ENCODE peak calls at places on chromosomes 7 and 10, in ten cellular contexts. T is small intestine; I is 8988T; H is ovary; B is HFF-Myc; J is CD4-positive, CD25-positive, alpha-beta regulatory T cell; A is ACHN; M is CD4-positive, alpha-beta T cell; E is HCT116; Y is nephron progenitor cell. W is an unnamed sample.

GRCh38 chr10:24912214-24912613 is 40.2 kb downstream of the PRTFDC1 start:
- DNase-seq in T (peak; percentile 64), I (no peak), H (no peak), B (no peak), J (no peak), A (no peak), M (no peak), E (no peak), Y (no peak), W (no peak)

GRCh38 chr10:114260366-114260765 is 21.3 kb downstream of the VWA2 start:
- DNase-seq in T (no peak), I (no peak), H (no peak), B (no peak), J (no peak), A (no peak), M (no peak), E (no peak), Y (no peak), W (no peak)

GRCh38 chr10:101829561-101830315 is 11.5 kb upstream of the OGA start:
- DNase-seq in T (no peak), I (no peak), H (peak; percentile 83), B (no peak), J (peak; percentile 79), A (no peak), M (peak; percentile 68), E (no peak), Y (peak; percentile 82), W (no peak)

GRCh38 chr10:48613015-48613414 is 8.1 kb upstream of the ARHGAP22 start:
- DNase-seq in T (no peak), I (no peak), H (no peak), B (no peak), J (no peak), A (no peak), M (no peak), E (no peak), Y (no peak), W (no peak)

GRCh38 chr7:14637968-14638367 is 264.6 kb downstream of the DGKB start:
- DNase-seq in T (no peak), I (no peak), H (no peak), B (no peak), J (no peak), A (no peak), M (no peak), E (no peak), Y (no peak), W (no peak)

GRCh38 chr10:113187066-113187777 is 237.2 kb downstream of the TCF7L2 start:
- DNase-seq in T (no peak), I (no peak), H (peak; percentile 73), B (no peak), J (no peak), A (no peak), M (no peak), E (no peak), Y (no peak), W (no peak)

GRCh38 chr10:5466451-5466996 is 32.8 kb downstream of the CALML5 start:
- DNase-seq in T (peak; percentile 87), I (no peak), H (peak; percentile 64), B (no peak), J (no peak), A (no peak), M (no peak), E (no peak), Y (no peak), W (no peak)

GRCh38 chr7:17497136-17497535 is 198.7 kb downstream of the AHR start:
- DNase-seq in T (no peak), I (no peak), H (no peak), B (no peak), J (no peak), A (no peak), M (no peak), E (no peak), Y (no peak), W (no peak)

GRCh38 chr10:4708123-4708759 is 117.8 kb upstream of the AKR1E2 start:
- DNase-seq in T (no peak), I (no peak), H (no peak), B (no peak), J (no peak), A (no peak), M (no peak), E (no peak), Y (peak; percentile 17), W (no peak)

GRCh38 chr10:42422911-42423310 is 215.5 kb downstream of the ZNF33B start:
- DNase-seq in T (no peak), I (no peak), H (no peak), B (no peak), J (no peak), A (no peak), M (no peak), E (no peak), Y (no peak), W (no peak)

GRCh38 chr10:60171436-60172013 is 218.2 kb downstream of the ANK3 start:
- DNase-seq in T (no peak), I (no peak), H (no peak), B (no peak), J (no peak), A (no peak), M (no peak), E (no peak), Y (no peak), W (no peak)

GRCh38 chr10:110600487-110601101 is 33.1 kb downstream of the SMC3 start:
- DNase-seq in T (peak; percentile 59), I (no peak), H (no peak), B (peak; percentile 36), J (peak; percentile 82), A (peak; percentile 79), M (no peak), E (peak; percentile 87), Y (peak; percentile 23), W (no peak)

GRCh38 chr7:97847791-97848190 is 24.4 kb downstream of the ASNS start:
- DNase-seq in T (no peak), I (no peak), H (no peak), B (no peak), J (no peak), A (no peak), M (no peak), E (no peak), Y (no peak), W (no peak)

GRCh38 chr10:72336259-72337038 is 18.3 kb downstream of the DNAJB12 start:
- DNase-seq in T (no peak), I (no peak), H (peak; percentile 77), B (no peak), J (no peak), A (no peak), M (no peak), E (no peak), Y (no peak), W (no peak)

GRCh38 chr7:43625453-43625852 is 42.5 kb downstream of the STK17A start:
- DNase-seq in T (peak; percentile 49), I (no peak), H (no peak), B (no peak), J (peak; percentile 46), A (no peak), M (no peak), E (no peak), Y (no peak), W (no peak)

GRCh38 chr10:7546365-7546967 is 120.3 kb downstream of the ITIH5 start:
- DNase-seq in T (no peak), I (no peak), H (no peak), B (no peak), J (no peak), A (no peak), M (no peak), E (no peak), Y (no peak), W (no peak)

GRCh38 chr7:1662767-1663166 is 7.3 kb upstream of the ELFN1 start:
- DNase-seq in T (no peak), I (peak; percentile 17), H (peak; percentile 23), B (no peak), J (no peak), A (no peak), M (peak; percentile 6), E (no peak), Y (no peak), W (no peak)

GRCh38 chr7:111159426-111159825 is 68.5 kb downstream of the LRRN3 start:
- DNase-seq in T (no peak), I (no peak), H (no peak), B (no peak), J (no peak), A (no peak), M (no peak), E (no peak), Y (no peak), W (no peak)

GRCh38 chr10:90321132-90321816 is 536.6 kb downstream of the HTR7 start:
- DNase-seq in T (no peak), I (no peak), H (no peak), B (no peak), J (no peak), A (peak; percentile 48), M (no peak), E (no peak), Y (no peak), W (no peak)

GRCh38 chr7:68841004-68841403 is 757.3 kb upstream of the AUTS2 start:
- DNase-seq in T (no peak), I (no peak), H (no peak), B (no peak), J (no peak), A (no peak), M (no peak), E (no peak), Y (no peak), W (no peak)